ENCODE peak calls at places on chromosome 14, in four cellular contexts. A is AG10803; R is dorsolateral prefrontal cortex; L is Jurkat, Clone E6-1. P is an unnamed sample.

GRCh38 chr14:50340945-50341344 is 28.8 kb downstream of the DMAC2L start:
- DNase-seq in A (no peak), R (no peak), L (no peak), P (no peak)

GRCh38 chr14:24273422-24273998 is 2.1 kb upstream of the RABGGTA start:
- DNase-seq in L (no peak), A (no peak), R (no peak), P (peak)

GRCh38 chr14:32662234-32662633 is 276.4 kb upstream of the NPAS3 start:
- DNase-seq in A (peak), R (no peak), L (no peak), P (peak)

GRCh38 chr14:87066221-87066817 is 926.7 kb downstream of the GALC start:
- DNase-seq in L (no peak), R (no peak), A (peak), P (peak)

GRCh38 chr14:94936901-94937321 is 167.0 kb upstream of the GSC start:
- DNase-seq in A (no peak), L (no peak), R (peak), P (no peak)

GRCh38 chr14:82511399-82511798 is 977.7 kb upstream of the SEL1L start:
- DNase-seq in A (no peak), L (no peak), R (no peak), P (no peak)

GRCh38 chr14:89165189-89165809 is 251.7 kb downstream of the FOXN3 start:
- DNase-seq in L (no peak), R (no peak), A (no peak), P (no peak)

GRCh38 chr14:38210168-38210567 is 2.5 kb downstream of the SSTR1 start:
- DNase-seq in R (peak), L (no peak), A (peak), P (peak)

GRCh38 chr14:93028724-93029076 is 87.0 kb downstream of the ITPK1 start:
- DNase-seq in A (no peak), R (no peak), L (no peak), P (no peak)

GRCh38 chr14:76640923-76641395 is 120.3 kb upstream of the VASH1 start:
- DNase-seq in L (no peak), A (no peak), R (no peak), P (no peak)

GRCh38 chr14:91693342-91693741 is 38.5 kb downstream of the CATSPERB start:
- DNase-seq in R (no peak), L (no peak), A (peak), P (peak)

GRCh38 chr14:84397621-84398020 is 1132.3 kb upstream of the FLRT2 start:
- DNase-seq in A (no peak), R (no peak), L (no peak), P (no peak)

GRCh38 chr14:32998433-32998832 is 59.8 kb downstream of the NPAS3 start:
- DNase-seq in L (no peak), A (peak), R (no peak), P (peak)

GRCh38 chr14:61730756-61731373 is 31.4 kb upstream of the SNAPC1 start:
- DNase-seq in A (no peak), L (no peak), R (no peak), P (no peak)

GRCh38 chr14:73879027-73879426 is 7.6 kb upstream of the ZNF410 start:
- DNase-seq in R (no peak), A (no peak), L (no peak), P (no peak)

GRCh38 chr14:70555890-70556289 is 21.1 kb upstream of the ADAM20 start:
- DNase-seq in L (no peak), R (no peak), A (peak), P (peak)
- H3K4me3 ChIP-seq in L (no peak), R (no peak), A (peak), P (peak)

GRCh38 chr14:69573841-69574265 is 818 bp downstream of the CCDC177 start:
- DNase-seq in R (peak), L (no peak), A (no peak), P (no peak)

GRCh38 chr14:69571879-69572633 is 2.6 kb downstream of the CCDC177 start:
- DNase-seq in R (no peak), A (no peak), L (no peak), P (peak)

GRCh38 chr14:69571449-69571878 is 3.2 kb downstream of the CCDC177 start:
- DNase-seq in R (no peak), L (no peak), A (no peak), P (peak)

GRCh38 chr14:69573205-69573840 is 1.3 kb downstream of the CCDC177 start:
- DNase-seq in L (no peak), A (no peak), R (no peak), P (no peak)

DNA sequence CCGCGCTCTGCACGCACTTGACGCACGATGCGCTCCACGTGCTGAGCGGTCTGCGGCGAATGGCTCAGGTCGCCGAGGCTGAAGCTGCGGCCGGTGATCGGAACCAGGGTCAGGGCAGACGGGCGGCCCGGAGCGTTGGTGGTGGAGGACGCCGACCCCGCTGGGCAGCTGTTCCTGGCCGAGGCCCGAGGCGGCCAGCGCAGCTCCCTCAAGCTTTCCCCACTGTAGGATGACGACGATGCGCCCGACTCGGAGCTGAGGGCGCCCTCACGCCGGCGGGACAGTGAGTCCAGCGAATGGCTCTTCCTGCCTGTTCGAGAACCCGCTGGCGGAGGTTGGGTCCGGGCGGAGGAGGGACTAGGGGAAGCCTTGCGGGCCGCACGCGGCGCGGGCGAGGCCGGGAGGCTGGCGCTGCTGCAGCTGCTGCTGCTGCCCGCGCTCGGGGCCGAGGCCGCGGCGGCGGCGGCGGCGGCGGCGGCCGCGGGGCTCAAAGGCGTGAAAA is 2.0 kb downstream of the CCDC177 start:
- DNase-seq in A (no peak), L (no peak), R (no peak), P (peak)
- H3K4me3 ChIP-seq in A (no peak), L (no peak), R (no peak), P (no peak)

GRCh38 chr14:55130194-55130550 is 1.1 kb downstream of the LGALS3 start:
- DNase-seq in L (no peak), A (peak), R (no peak), P (peak)
- H3K4me3 ChIP-seq in L (no peak), A (peak), R (peak), P (peak)

GRCh38 chr14:52458721-52459085 is 93.6 kb downstream of the TXNDC16 start:
- DNase-seq in A (no peak), L (no peak), R (no peak), P (peak)
- H3K4me3 ChIP-seq in A (no peak), L (no peak), R (no peak), P (no peak)

GRCh38 chr14:104758981-104759975 is 6.3 kb downstream of the SIVA1 start:
- DNase-seq in L (no peak), R (no peak), A (no peak), P (no peak)
- H3K4me3 ChIP-seq in L (no peak), R (no peak), A (no peak), P (no peak)

DNA sequence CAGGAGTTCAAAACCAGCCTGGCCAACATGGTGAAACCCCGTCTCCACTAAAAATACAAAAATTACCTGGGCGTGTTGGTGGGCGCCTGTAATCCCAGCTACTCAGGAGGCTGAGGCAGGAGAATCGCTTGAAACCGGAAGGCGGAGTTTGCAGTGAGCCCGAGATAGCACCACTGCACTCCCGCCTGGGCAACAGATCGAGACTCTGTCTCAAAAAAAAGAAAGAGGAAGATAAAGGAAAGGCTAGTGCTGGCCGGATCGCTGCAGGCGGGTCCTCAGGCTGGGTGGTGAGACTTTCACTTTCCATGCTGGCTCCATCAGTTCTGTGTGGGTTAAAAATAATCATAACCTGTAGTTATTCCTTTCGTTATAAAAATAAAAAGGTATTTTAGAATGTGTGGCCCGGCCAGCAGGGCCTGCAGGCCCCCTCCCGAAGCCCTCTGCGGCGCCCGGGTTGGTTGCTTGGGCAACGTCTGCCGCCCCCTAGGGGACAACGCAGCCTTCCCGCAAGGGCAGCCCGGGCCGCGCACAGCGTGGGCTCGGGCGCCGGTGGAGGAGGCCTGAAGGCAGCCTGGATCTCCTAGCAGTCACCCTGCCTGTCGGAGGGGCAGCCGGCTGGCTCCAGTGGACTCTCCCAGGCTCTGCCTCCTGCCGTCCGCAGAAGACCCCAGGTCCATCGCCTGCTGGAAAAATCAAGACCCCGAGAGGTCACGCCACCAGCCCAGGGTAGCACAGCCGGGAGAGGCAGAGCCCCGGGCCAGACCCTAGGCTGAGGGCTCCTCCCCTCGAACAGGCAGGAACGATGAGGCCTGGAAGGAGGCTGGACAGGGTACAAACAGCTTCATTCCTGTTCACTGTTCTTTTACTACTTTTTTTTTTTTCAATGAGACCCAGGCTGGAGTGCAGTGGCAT is 5.0 kb upstream of the SLC25A47 start:
- DNase-seq in L (peak), R (no peak), A (peak), P (peak)
- H3K4me3 ChIP-seq in L (no peak), R (no peak), A (peak), P (no peak)

GRCh38 chr14:54627325-54627717 is 60.4 kb downstream of the SAMD4A start:
- DNase-seq in R (no peak), L (no peak), A (no peak), P (no peak)
- H3K4me3 ChIP-seq in R (peak), L (no peak), A (peak), P (no peak)

DNA sequence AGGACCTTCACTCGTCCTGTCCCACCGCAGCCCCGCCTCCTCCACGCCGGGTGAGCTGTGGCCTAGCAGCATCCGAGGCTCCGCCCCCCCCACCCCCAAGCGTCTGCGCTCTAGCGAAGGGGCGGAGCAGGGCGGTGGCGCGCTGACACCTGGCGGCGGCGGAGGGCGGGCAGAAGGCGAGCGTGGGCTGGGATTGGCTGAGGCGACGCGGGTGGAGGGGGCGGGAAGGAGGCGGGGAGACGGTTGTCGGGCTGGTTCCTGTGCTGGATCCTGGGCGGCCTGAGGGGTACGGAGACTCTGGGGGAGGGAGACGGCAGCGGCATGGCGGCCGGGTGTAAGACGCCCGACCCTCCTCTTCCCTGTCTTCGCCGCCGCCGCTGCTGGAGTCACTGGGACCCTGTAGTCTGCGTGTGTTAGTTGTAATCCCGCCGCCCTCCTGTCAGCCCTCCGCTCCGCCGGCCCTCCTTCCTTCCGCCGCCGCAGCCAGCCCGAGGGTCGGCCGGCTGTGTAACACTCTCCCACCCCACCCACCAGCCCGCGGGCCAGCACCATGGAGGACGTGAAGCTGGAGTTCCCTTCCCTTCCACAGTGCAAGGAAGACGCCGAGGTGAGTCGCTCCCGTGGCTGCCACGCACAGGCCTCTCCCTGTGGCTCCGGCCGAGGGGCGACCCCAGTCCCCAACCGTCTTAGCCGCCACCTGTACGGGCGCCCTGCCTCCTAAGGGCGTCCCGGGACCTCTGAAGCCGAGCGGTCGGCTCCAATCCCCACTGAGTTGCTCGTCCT is at the start of gene STYX:
- DNase-seq in R (peak), A (peak), L (peak), P (peak)
- H3K4me3 ChIP-seq in R (peak), A (peak), L (peak), P (peak)

GRCh38 chr14:21069388-21070082 is 569 bp upstream of the ARHGEF40 start:
- DNase-seq in A (peak), L (no peak), R (peak), P (no peak)
- H3K4me3 ChIP-seq in A (peak), L (peak), R (peak), P (peak)

GRCh38 chr14:35807131-35807961 is 1.7 kb downstream of the RALGAPA1 start:
- DNase-seq in R (no peak), L (no peak), A (no peak), P (no peak)
- H3K4me3 ChIP-seq in R (peak), L (no peak), A (peak), P (peak)